ENCODE peak calls at places on chromosomes 11 and 22, in five cellular contexts. One of them, this sample, is unnamed.
A peak's percentile ranks its signal among the peaks of the same experiment; 100 is the strongest.

GRCh38 chr11:128906185-128907065 is 15.3 kb downstream of the KCNJ5 start:
- DNase-seq in prostate gland: no peak
- DNase-seq in GM23338: no peak
- DNase-seq in Panc1: no peak
- DNase-seq in upper lobe of left lung: peak; percentile 39
- DNase-seq in this sample: no peak

GRCh38 chr11:134098566-134099184 is 29.8 kb downstream of the JAM3 start:
- DNase-seq in GM23338: peak; percentile 64
- DNase-seq in upper lobe of left lung: no peak
- DNase-seq in prostate gland: no peak
- DNase-seq in Panc1: peak; percentile 5
- DNase-seq in this sample: no peak

GRCh38 chr11:15170170-15170569 is 55.4 kb downstream of the INSC start:
- DNase-seq in prostate gland: no peak
- DNase-seq in GM23338: no peak
- DNase-seq in Panc1: no peak
- DNase-seq in upper lobe of left lung: no peak
- DNase-seq in this sample: no peak

GRCh38 chr11:65429724-65430405 is 7.3 kb downstream of the NEAT1 start:
- DNase-seq in Panc1: no peak
- DNase-seq in GM23338: peak; percentile 50
- DNase-seq in prostate gland: peak; percentile 76
- DNase-seq in upper lobe of left lung: peak; percentile 82
- DNase-seq in this sample: peak; percentile 88

GRCh38 chr11:38046571-38047135 is 1448.6 kb upstream of the RAG2 start:
- DNase-seq in prostate gland: no peak
- DNase-seq in GM23338: peak; percentile 6
- DNase-seq in Panc1: no peak
- DNase-seq in upper lobe of left lung: no peak
- DNase-seq in this sample: no peak

GRCh38 chr11:93113824-93114223 is 84.0 kb downstream of the SLC36A4 start:
- DNase-seq in upper lobe of left lung: no peak
- DNase-seq in Panc1: no peak
- DNase-seq in prostate gland: no peak
- DNase-seq in GM23338: peak; percentile 66
- DNase-seq in this sample: no peak

GRCh38 chr11:8017894-8018741 is 31.0 kb downstream of the EIF3F start:
- DNase-seq in prostate gland: no peak
- DNase-seq in upper lobe of left lung: no peak
- DNase-seq in GM23338: peak; percentile 43
- DNase-seq in Panc1: no peak
- DNase-seq in this sample: peak; percentile 62

GRCh38 chr22:35467788-35468187 is 67.8 kb downstream of the MCM5 start:
- DNase-seq in Panc1: no peak
- DNase-seq in upper lobe of left lung: peak; percentile 67
- DNase-seq in prostate gland: peak; percentile 66
- DNase-seq in GM23338: peak; percentile 36
- DNase-seq in this sample: peak; percentile 85

GRCh38 chr11:12258451-12258850 is 118.9 kb upstream of the PARVA start:
- DNase-seq in prostate gland: no peak
- DNase-seq in upper lobe of left lung: peak; percentile 52
- DNase-seq in Panc1: no peak
- DNase-seq in GM23338: no peak
- DNase-seq in this sample: no peak

GRCh38 chr22:50399751-50400331 is 56.7 kb downstream of the PPP6R2 start:
- DNase-seq in prostate gland: no peak
- DNase-seq in upper lobe of left lung: peak; percentile 62
- DNase-seq in Panc1: no peak
- DNase-seq in GM23338: peak; percentile 70
- DNase-seq in this sample: no peak

GRCh38 chr11:118142081-118142480 is 10.5 kb downstream of the SCN4B start:
- DNase-seq in prostate gland: no peak
- DNase-seq in Panc1: no peak
- DNase-seq in GM23338: no peak
- DNase-seq in upper lobe of left lung: no peak
- DNase-seq in this sample: no peak

GRCh38 chr11:104946907-104947306 is 21.5 kb downstream of the CASP4 start:
- DNase-seq in upper lobe of left lung: no peak
- DNase-seq in GM23338: peak; percentile 71
- DNase-seq in prostate gland: no peak
- DNase-seq in Panc1: peak; percentile 33
- DNase-seq in this sample: no peak

GRCh38 chr11:21464601-21465193 is 728.2 kb upstream of the ANO5 start:
- DNase-seq in Panc1: no peak
- DNase-seq in prostate gland: no peak
- DNase-seq in GM23338: no peak
- DNase-seq in upper lobe of left lung: no peak
- DNase-seq in this sample: no peak

GRCh38 chr11:36480833-36481232 is 29.2 kb downstream of the TRAF6 start:
- DNase-seq in GM23338: no peak
- DNase-seq in upper lobe of left lung: no peak
- DNase-seq in Panc1: no peak
- DNase-seq in prostate gland: no peak
- DNase-seq in this sample: no peak

GRCh38 chr22:24482586-24482985 is 12.5 kb upstream of the UPB1 start:
- DNase-seq in Panc1: no peak
- DNase-seq in prostate gland: no peak
- DNase-seq in upper lobe of left lung: no peak
- DNase-seq in GM23338: no peak
- DNase-seq in this sample: no peak

GRCh38 chr22:28424427-28425080 is 255.1 kb downstream of the TTC28 start:
- DNase-seq in upper lobe of left lung: no peak
- DNase-seq in Panc1: peak; percentile 36
- DNase-seq in prostate gland: no peak
- DNase-seq in GM23338: no peak
- DNase-seq in this sample: no peak

GRCh38 chr11:116773203-116774112 is 671 bp upstream of the BUD13 start:
- DNase-seq in prostate gland: no peak
- DNase-seq in upper lobe of left lung: no peak
- DNase-seq in Panc1: no peak
- DNase-seq in GM23338: no peak
- DNase-seq in this sample: no peak

GRCh38 chr11:35526370-35526792 is 965 bp upstream of the PAMR1 start:
- DNase-seq in GM23338: peak; percentile 59
- DNase-seq in prostate gland: no peak
- DNase-seq in Panc1: peak; percentile 12
- DNase-seq in upper lobe of left lung: no peak
- DNase-seq in this sample: no peak

GRCh38 chr11:80346660-80347059 is 905.8 kb upstream of the TENM4 start:
- DNase-seq in upper lobe of left lung: no peak
- DNase-seq in GM23338: no peak
- DNase-seq in Panc1: no peak
- DNase-seq in prostate gland: no peak
- DNase-seq in this sample: no peak

GRCh38 chr11:128297111-128297651 is 290.2 kb downstream of the ETS1 start:
- DNase-seq in prostate gland: no peak
- DNase-seq in GM23338: no peak
- DNase-seq in Panc1: no peak
- DNase-seq in upper lobe of left lung: no peak
- DNase-seq in this sample: no peak

GRCh38 chr11:57597971-57598830 is 716 bp downstream of the SERPING1 start:
- DNase-seq in Panc1: no peak
- DNase-seq in prostate gland: peak; percentile 59
- DNase-seq in upper lobe of left lung: peak; percentile 81
- DNase-seq in GM23338: peak; percentile 96
- DNase-seq in this sample: peak; percentile 89

GRCh38 chr11:65274734-65275682 is 13.2 kb downstream of the POLA2 start:
- DNase-seq in upper lobe of left lung: peak; percentile 75
- DNase-seq in Panc1: no peak
- DNase-seq in GM23338: peak; percentile 83
- DNase-seq in prostate gland: peak; percentile 79
- DNase-seq in this sample: no peak

GRCh38 chr11:122327528-122327927 is 211.5 kb upstream of the BLID start:
- DNase-seq in upper lobe of left lung: no peak
- DNase-seq in prostate gland: no peak
- DNase-seq in Panc1: no peak
- DNase-seq in GM23338: no peak
- DNase-seq in this sample: no peak

GRCh38 chr11:46359936-46360335 is 12.7 kb downstream of the DGKZ start:
- DNase-seq in GM23338: no peak
- DNase-seq in upper lobe of left lung: no peak
- DNase-seq in Panc1: no peak
- DNase-seq in prostate gland: no peak
- DNase-seq in this sample: no peak

GRCh38 chr11:27084407-27084985 is 43.9 kb downstream of the BBOX1 start:
- DNase-seq in prostate gland: no peak
- DNase-seq in Panc1: no peak
- DNase-seq in GM23338: peak; percentile 19
- DNase-seq in upper lobe of left lung: no peak
- DNase-seq in this sample: no peak

GRCh38 chr22:38843201-38843715 is 570 bp downstream of the NPTXR start:
- DNase-seq in prostate gland: no peak
- DNase-seq in Panc1: no peak
- DNase-seq in upper lobe of left lung: no peak
- DNase-seq in GM23338: peak; percentile 73
- DNase-seq in this sample: no peak

GRCh38 chr22:25210831-25211230 is 8.6 kb upstream of the CRYBB2 start:
- DNase-seq in upper lobe of left lung: no peak
- DNase-seq in prostate gland: no peak
- DNase-seq in Panc1: no peak
- DNase-seq in GM23338: no peak
- DNase-seq in this sample: no peak

GRCh38 chr11:68513930-68514487 is 53.5 kb downstream of the PPP6R3 start:
- DNase-seq in GM23338: no peak
- DNase-seq in Panc1: no peak
- DNase-seq in prostate gland: no peak
- DNase-seq in upper lobe of left lung: no peak
- DNase-seq in this sample: no peak

GRCh38 chr22:40714514-40714966 is 35.3 kb downstream of the MCHR1 start:
- DNase-seq in prostate gland: no peak
- DNase-seq in Panc1: no peak
- DNase-seq in GM23338: peak; percentile 77
- DNase-seq in upper lobe of left lung: no peak
- DNase-seq in this sample: no peak

GRCh38 chr11:776459-777287 is 614 bp downstream of the GATD1 start:
- DNase-seq in GM23338: peak; percentile 89
- DNase-seq in Panc1: no peak
- DNase-seq in upper lobe of left lung: no peak
- DNase-seq in prostate gland: no peak
- DNase-seq in this sample: peak; percentile 74

GRCh38 chr11:773425-773824 is 3.9 kb downstream of the GATD1 start:
- DNase-seq in upper lobe of left lung: no peak
- DNase-seq in GM23338: no peak
- DNase-seq in Panc1: no peak
- DNase-seq in prostate gland: no peak
- DNase-seq in this sample: peak; percentile 64

GRCh38 chr11:772429-773390 is 4.6 kb downstream of the GATD1 start:
- DNase-seq in Panc1: no peak
- DNase-seq in upper lobe of left lung: no peak
- DNase-seq in GM23338: no peak
- DNase-seq in prostate gland: no peak
- DNase-seq in this sample: no peak

GRCh38 chr11:773830-774229 is 3.5 kb downstream of the GATD1 start:
- DNase-seq in prostate gland: no peak
- DNase-seq in GM23338: no peak
- DNase-seq in Panc1: no peak
- DNase-seq in upper lobe of left lung: no peak
- DNase-seq in this sample: no peak

GRCh38 chr11:774873-775592 is 2.3 kb downstream of the GATD1 start:
- DNase-seq in upper lobe of left lung: no peak
- DNase-seq in GM23338: no peak
- DNase-seq in prostate gland: no peak
- DNase-seq in Panc1: no peak
- DNase-seq in this sample: peak; percentile 60
- TF ChIP-seq POLR2AphosphoS5 in upper lobe of left lung: no peak
- TF ChIP-seq POLR2AphosphoS5 in GM23338: no peak
- TF ChIP-seq POLR2AphosphoS5 in prostate gland: no peak
- TF ChIP-seq POLR2AphosphoS5 in Panc1: no peak
- TF ChIP-seq POLR2AphosphoS5 in this sample: no peak

GRCh38 chr11:67508486-67509121 is 642 bp upstream of the CDK2AP2 start:
- DNase-seq in upper lobe of left lung: peak; percentile 99
- DNase-seq in prostate gland: peak; percentile 94
- DNase-seq in GM23338: peak; percentile 99
- DNase-seq in Panc1: peak; percentile 81
- DNase-seq in this sample: peak; percentile 99
- H3K36me3 ChIP-seq in upper lobe of left lung: peaks cover 6% of the 10 kb centered on the region
- H3K36me3 ChIP-seq in prostate gland: no peaks in the 10 kb centered on the region
- H3K36me3 ChIP-seq in GM23338: no peaks in the 10 kb centered on the region
- H3K36me3 ChIP-seq in Panc1: no peaks in the 10 kb centered on the region
- H3K36me3 ChIP-seq in this sample: no peaks in the 10 kb centered on the region

GRCh38 chr22:37229805-37230672 is 14.0 kb downstream of the RAC2 start:
- DNase-seq in GM23338: no peak
- DNase-seq in upper lobe of left lung: peak; percentile 86
- DNase-seq in prostate gland: no peak
- DNase-seq in Panc1: no peak
- DNase-seq in this sample: no peak

GRCh38 chr22:37229012-37229804 is 14.9 kb downstream of the RAC2 start:
- DNase-seq in GM23338: no peak
- DNase-seq in upper lobe of left lung: no peak
- DNase-seq in Panc1: peak; percentile 20
- DNase-seq in prostate gland: no peak
- DNase-seq in this sample: no peak

GRCh38 chr22:37226087-37226486 is 13.8 kb upstream of the SSTR3 start:
- DNase-seq in upper lobe of left lung: no peak
- DNase-seq in Panc1: no peak
- DNase-seq in prostate gland: no peak
- DNase-seq in GM23338: no peak
- DNase-seq in this sample: no peak

GRCh38 chr22:37226514-37226913 is 14.2 kb upstream of the SSTR3 start:
- DNase-seq in prostate gland: no peak
- DNase-seq in Panc1: no peak
- DNase-seq in upper lobe of left lung: no peak
- DNase-seq in GM23338: no peak
- DNase-seq in this sample: no peak

GRCh38 chr22:37228106-37229011 is 15.7 kb downstream of the RAC2 start:
- DNase-seq in prostate gland: no peak
- DNase-seq in upper lobe of left lung: peak; percentile 54
- DNase-seq in GM23338: no peak
- DNase-seq in Panc1: no peak
- DNase-seq in this sample: no peak
- TF ChIP-seq POLR2AphosphoS5 in prostate gland: no peak
- TF ChIP-seq POLR2AphosphoS5 in upper lobe of left lung: no peak
- TF ChIP-seq POLR2AphosphoS5 in GM23338: no peak
- TF ChIP-seq POLR2AphosphoS5 in Panc1: no peak
- TF ChIP-seq POLR2AphosphoS5 in this sample: no peak

GRCh38 chr11:120471131-120471530 is 40.4 kb upstream of the GRIK4 start:
- DNase-seq in prostate gland: no peak
- DNase-seq in GM23338: no peak
- DNase-seq in upper lobe of left lung: no peak
- DNase-seq in Panc1: no peak
- DNase-seq in this sample: no peak

GRCh38 chr11:120467627-120468026 is 43.9 kb upstream of the GRIK4 start:
- DNase-seq in upper lobe of left lung: no peak
- DNase-seq in GM23338: no peak
- DNase-seq in prostate gland: no peak
- DNase-seq in Panc1: no peak
- DNase-seq in this sample: no peak

DNA sequence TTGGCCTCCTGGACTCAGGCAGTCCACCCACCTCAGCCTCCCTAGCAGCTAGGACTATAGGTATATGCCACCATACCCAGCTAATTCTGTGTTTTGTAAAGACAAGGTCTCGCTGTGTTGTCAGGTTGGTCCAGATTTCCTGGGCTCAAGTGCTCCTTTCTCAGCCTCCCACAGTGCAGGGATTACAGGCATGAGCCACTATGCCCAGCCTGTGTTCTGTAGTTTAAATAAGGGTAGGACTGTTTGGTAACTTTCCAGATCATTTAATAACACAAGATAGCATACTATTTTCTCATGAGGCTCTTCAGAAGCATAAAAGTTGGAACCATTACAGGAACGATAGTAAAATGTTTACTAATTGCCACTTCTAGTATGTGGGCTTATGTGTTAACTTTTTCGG is 38.1 kb upstream of the GRIK4 start:
- DNase-seq in Panc1: no peak
- DNase-seq in GM23338: no peak
- DNase-seq in upper lobe of left lung: no peak
- DNase-seq in prostate gland: no peak
- DNase-seq in this sample: no peak
- H3K36me3 ChIP-seq in Panc1: peaks cover 57% of the 10 kb centered on the region
- H3K36me3 ChIP-seq in GM23338: peaks cover 14% of the 10 kb centered on the region
- H3K36me3 ChIP-seq in upper lobe of left lung: peaks cover 90% of the 10 kb centered on the region
- H3K36me3 ChIP-seq in prostate gland: no peaks in the 10 kb centered on the region
- H3K36me3 ChIP-seq in this sample: peaks cover 95% of the 10 kb centered on the region

This sample was measured in suprapubic skin.